ENCODE peak calls at places on chromosomes 12 and 14, in six cellular contexts. L, Y, G, U, K and Q are unnamed samples.

GRCh38 chr14:68639518-68640292 is 153.2 kb downstream of the ZFP36L1 start:
- DNase-seq in U (no peak), L (no peak), Y (no peak), G (no peak), K (no peak), Q (no peak)

GRCh38 chr12:84874125-84874824 is 38.3 kb downstream of the SLC6A15 start:
- DNase-seq in U (no peak), K (no peak), L (peak; percentile 76), G (no peak), Y (no peak), Q (no peak)

GRCh38 chr12:108798551-108799221 is 58.7 kb downstream of the SSH1 start:
- DNase-seq in U (no peak), G (peak; percentile 71), K (no peak), Y (no peak), L (peak; percentile 67), Q (no peak)

GRCh38 chr14:87065366-87065765 is 927.6 kb downstream of the GALC start:
- DNase-seq in L (no peak), U (no peak), K (no peak), Y (no peak), G (no peak), Q (no peak)

GRCh38 chr12:93751864-93752610 is 74.9 kb downstream of the CRADD start:
- DNase-seq in L (no peak), U (no peak), G (no peak), Y (no peak), K (no peak), Q (no peak)

GRCh38 chr12:47912575-47912974 is 7.8 kb upstream of the VDR start:
- DNase-seq in U (no peak), L (no peak), Y (no peak), K (no peak), G (no peak), Q (no peak)

GRCh38 chr12:110355080-110355479 is 48.4 kb downstream of the ANAPC7 start:
- DNase-seq in U (no peak), Y (no peak), G (no peak), K (no peak), L (no peak), Q (no peak)

GRCh38 chr12:42982828-42983227 is 393.3 kb upstream of the PRICKLE1 start:
- DNase-seq in K (no peak), L (no peak), U (no peak), G (no peak), Y (no peak), Q (no peak)

GRCh38 chr12:120101182-120101581 is 15.4 kb downstream of the RAB35 start:
- DNase-seq in U (no peak), G (peak; percentile 59), L (no peak), K (no peak), Y (no peak), Q (no peak)

GRCh38 chr12:47604474-47604873 is 101.4 kb downstream of the RPAP3 start:
- DNase-seq in L (no peak), U (no peak), G (no peak), K (no peak), Y (no peak), Q (no peak)

GRCh38 chr12:89225808-89226368 is 126.4 kb downstream of the DUSP6 start:
- DNase-seq in Y (no peak), L (no peak), U (no peak), G (no peak), K (peak; percentile 69), Q (peak; percentile 99)

GRCh38 chr14:39320318-39320717 is 86.6 kb downstream of the MIA2 start:
- DNase-seq in K (no peak), Y (no peak), L (no peak), G (no peak), U (no peak), Q (no peak)

GRCh38 chr12:59382678-59383425 is 213.0 kb upstream of the SLC16A7 start:
- DNase-seq in L (no peak), G (no peak), U (no peak), K (no peak), Y (no peak), Q (no peak)

GRCh38 chr12:28060901-28061300 is 88.4 kb upstream of the PTHLH start:
- DNase-seq in K (no peak), L (no peak), Y (no peak), G (no peak), U (no peak), Q (no peak)

GRCh38 chr14:106039400-106039799 is 513.0 kb downstream of the TMEM121 start:
- DNase-seq in G (no peak), L (no peak), Y (peak; percentile 16), K (no peak), U (peak; percentile 65), Q (no peak)

GRCh38 chr12:88420460-88420859 is 159.8 kb downstream of the KITLG start:
- DNase-seq in K (no peak), G (no peak), L (no peak), Y (no peak), U (no peak), Q (peak; percentile 64)

GRCh38 chr14:105203057-105203494 is 22.0 kb upstream of the NUDT14 start:
- DNase-seq in U (peak; percentile 88), L (peak; percentile 61), K (peak; percentile 67), Y (peak; percentile 21), G (peak; percentile 88), Q (no peak)

GRCh38 chr14:69260979-69261605 is 1.1 kb downstream of the GALNT16 start:
- DNase-seq in K (peak; percentile 48), U (no peak), G (peak; percentile 70), Y (no peak), L (peak; percentile 8), Q (no peak)

GRCh38 chr14:92759679-92760523 is 11.5 kb upstream of the LGMN start:
- DNase-seq in Y (no peak), U (no peak), L (no peak), K (no peak), G (no peak), Q (no peak)

GRCh38 chr12:112430929-112431328 is 12.2 kb downstream of the PTPN11 start:
- DNase-seq in Y (no peak), G (no peak), L (no peak), K (no peak), U (no peak), Q (no peak)

GRCh38 chr12:646303-647038 is 16.8 kb downstream of the NINJ2 start:
- DNase-seq in L (no peak), Y (no peak), G (peak; percentile 78), U (no peak), K (no peak), Q (no peak)

GRCh38 chr12:4355843-4356327 is 23.6 kb downstream of the FGF23 start:
- DNase-seq in K (peak; percentile 36), G (no peak), L (no peak), U (peak; percentile 49), Y (peak; percentile 4), Q (no peak)

GRCh38 chr12:90854136-90854689 is 100.8 kb downstream of the CCER1 start:
- DNase-seq in L (peak; percentile 25), G (no peak), U (no peak), K (no peak), Y (no peak), Q (no peak)

GRCh38 chr14:29016050-29016900 is 249.7 kb downstream of the FOXG1 start:
- DNase-seq in G (peak; percentile 38), K (peak; percentile 14), Y (no peak), L (peak; percentile 2), U (peak; percentile 41), Q (no peak)

GRCh38 chr14:58639842-58640484 is 2.2 kb downstream of the DACT1 start:
- DNase-seq in U (no peak), Y (no peak), L (peak; percentile 83), K (no peak), G (no peak), Q (no peak)